ENCODE peak calls at places on chromosomes 3 and 15, in four cellular contexts. O, L, P and E are unnamed samples. For H3K9me3, the result is how much of the 10 kb centered on the place peaks cover.

GRCh38 chr3:152375546-152375945 is 106.8 kb downstream of the MBNL1 start:
- DNase-seq in O (no peak), L (no peak), P (no peak), E (no peak)

GRCh38 chr3:161893972-161894371 is 397.4 kb downstream of the OTOL1 start:
- DNase-seq in O (no peak), L (no peak), P (no peak), E (no peak)

GRCh38 chr15:58346361-58346760 is 85.4 kb upstream of the LIPC start:
- DNase-seq in O (no peak), L (no peak), P (no peak), E (peak)

GRCh38 chr3:118244761-118245160 is 789.9 kb downstream of the IGSF11 start:
- DNase-seq in O (no peak), L (no peak), P (no peak), E (no peak)

GRCh38 chr3:25910997-25911396 is 121.1 kb downstream of the OXSM start:
- DNase-seq in O (peak), L (no peak), P (no peak), E (no peak)

GRCh38 chr15:82662641-82663040 is 15.5 kb upstream of the CPEB1 start:
- DNase-seq in O (no peak), L (no peak), P (no peak), E (no peak)

GRCh38 chr3:171284308-171285075 is 175.7 kb downstream of the TNIK start:
- DNase-seq in O (no peak), L (no peak), P (no peak), E (peak)

GRCh38 chr15:85792872-85793621 is 1.7 kb downstream of the KLHL25 start:
- DNase-seq in O (no peak), L (no peak), P (no peak), E (peak)

GRCh38 chr3:101574388-101575156 is 592 bp downstream of the PCNP start:
- DNase-seq in O (no peak), L (peak), P (no peak), E (no peak)

GRCh38 chr3:13524979-13525669 is 23.8 kb upstream of the FBLN2 start:
- DNase-seq in O (no peak), L (no peak), P (no peak), E (no peak)

GRCh38 chr15:50262533-50262932 is 3.0 kb downstream of the HDC start:
- DNase-seq in O (peak), L (no peak), P (no peak), E (no peak)

GRCh38 chr15:82052751-82053150 is 6.9 kb upstream of the MEX3B start:
- DNase-seq in O (no peak), L (no peak), P (no peak), E (no peak)

GRCh38 chr3:146577662-146578061 is 27.5 kb downstream of the PLSCR5 start:
- DNase-seq in O (peak), L (no peak), P (no peak), E (peak)

GRCh38 chr3:17967111-17967510 is 224.7 kb upstream of the TBC1D5 start:
- DNase-seq in O (no peak), L (no peak), P (no peak), E (no peak)

GRCh38 chr15:57432141-57432701 is 55.9 kb downstream of the CGNL1 start:
- DNase-seq in O (no peak), L (no peak), P (no peak), E (no peak)

GRCh38 chr3:16372362-16373269 is 107.6 kb downstream of the OXNAD1 start:
- DNase-seq in O (no peak), L (no peak), P (no peak), E (no peak)

GRCh38 chr3:37291275-37291700 is 116.9 kb upstream of the LRRFIP2 start:
- DNase-seq in O (no peak), L (no peak), P (no peak), E (peak)

DNA sequence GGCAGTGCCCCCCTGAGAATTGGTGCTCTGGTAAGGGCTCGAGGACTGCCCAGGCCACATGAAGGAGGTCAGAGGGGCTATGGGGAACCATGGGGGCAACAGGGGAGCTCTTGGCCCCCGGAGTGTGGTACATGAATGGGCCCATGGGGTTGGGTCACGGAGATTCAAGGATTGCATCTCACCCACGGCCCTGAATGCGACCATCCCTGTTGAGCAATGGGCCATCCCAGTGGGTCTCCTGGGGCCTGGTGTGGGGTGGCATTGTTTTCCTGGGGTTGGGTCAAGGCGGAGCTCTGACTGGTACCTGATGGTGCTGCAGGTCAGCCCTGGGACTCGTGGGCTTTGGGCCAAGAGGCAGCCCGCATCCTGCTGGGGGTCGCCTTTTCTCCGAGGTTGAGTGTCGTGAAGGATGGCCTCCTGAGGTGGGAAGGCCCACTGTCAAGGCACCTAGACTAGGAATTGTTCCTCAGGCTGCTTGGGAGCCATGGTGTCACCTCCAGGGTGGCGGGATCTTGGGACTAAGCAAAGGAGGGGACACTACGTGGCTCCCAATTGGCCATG is 198.3 kb downstream of the UBE3A start:
- DNase-seq in O (no peak), L (peak), P (no peak), E (no peak)
- H3K9me3 ChIP-seq in O (under half), L (under half), P (under half), E (half or more)

GRCh38 chr3:163126115-163126514 is 1629.5 kb downstream of the OTOL1 start:
- DNase-seq in O (no peak), L (no peak), P (no peak), E (no peak)
- H3K9me3 ChIP-seq in O (under half), L (under half), P (under half), E (under half)

GRCh38 chr3:189748046-189748445 is 116.9 kb downstream of the TP63 start:
- DNase-seq in O (no peak), L (no peak), P (no peak), E (no peak)

GRCh38 chr3:189744235-189744634 is 113.0 kb downstream of the TP63 start:
- DNase-seq in O (no peak), L (no peak), P (no peak), E (no peak)

GRCh38 chr3:189745622-189746021 is 114.4 kb downstream of the TP63 start:
- DNase-seq in O (no peak), L (no peak), P (no peak), E (no peak)
- H3K9me3 ChIP-seq in O (under half), L (under half), P (under half), E (under half)

DNA sequence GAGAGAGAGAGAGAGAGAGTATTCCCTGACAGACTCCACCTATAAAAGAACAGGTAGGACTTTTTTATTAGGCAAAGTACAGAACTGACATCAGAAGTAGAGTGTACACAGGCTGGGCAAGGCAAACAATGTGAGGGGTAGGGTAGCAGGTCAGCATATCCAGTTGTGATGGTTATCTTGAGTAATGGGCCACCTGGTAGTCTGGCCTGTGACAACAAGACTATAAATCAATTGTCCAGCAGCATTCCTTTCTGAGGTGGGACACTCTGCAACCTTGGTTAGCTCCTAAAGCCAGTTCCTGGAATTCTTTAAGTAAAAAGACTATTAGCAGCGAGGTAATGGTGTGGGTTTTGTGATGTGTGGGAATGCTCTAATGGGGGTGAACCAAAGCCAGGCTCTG is 14.9 kb upstream of the TMCC1 start:
- DNase-seq in O (no peak), L (no peak), P (no peak), E (no peak)
- H3K9me3 ChIP-seq in O (under half), L (under half), P (under half), E (under half)